ENCODE peak calls at places on chromosomes 11 and 22, in ten cellular contexts. F is right cardiac atrium; C is RWPE1; K is astrocyte of the cerebellum; Q is heart right ventricle; A is CD4-positive, CD25-positive, alpha-beta regulatory T cell; G is GM06990; L is stimulated activated CD4-positive, alpha-beta T cell treated with anti-CD3 and anti-CD28 coated beads, TNF-alpha, amount 100 ng/mL, for 4 hours; W is foreskin fibroblast; P is memory B cell. H is an unnamed sample.

GRCh38 chr11:20031155-20032001 is 128.9 kb downstream of the DBX1 start:
- DNase-seq in F (no peak), C (no peak), K (peak), Q (no peak), A (no peak), G (no peak), L (no peak), W (peak), P (no peak), H (peak)

GRCh38 chr22:44997060-44997459 is 12.7 kb downstream of the PHF21B start:
- DNase-seq in F (no peak), C (no peak), K (no peak), Q (no peak), A (no peak), G (no peak), L (no peak), W (no peak), P (no peak), H (no peak)

GRCh38 chr11:16678466-16679116 is 59.9 kb upstream of the C11orf58 start:
- DNase-seq in F (no peak), C (no peak), K (no peak), Q (no peak), A (no peak), G (no peak), L (no peak), W (no peak), P (no peak), H (no peak)

GRCh38 chr22:35334010-35334409 is 34.3 kb downstream of the TOM1 start:
- DNase-seq in F (peak), C (no peak), K (no peak), Q (no peak), A (no peak), G (peak), L (no peak), W (no peak), P (no peak), H (no peak)

GRCh38 chr11:20042025-20042639 is 118.1 kb downstream of the DBX1 start:
- DNase-seq in F (no peak), C (no peak), K (no peak), Q (no peak), A (no peak), G (no peak), L (no peak), W (no peak), P (no peak), H (no peak)

GRCh38 chr11:119671561-119672015 is 57.4 kb downstream of the NECTIN1 start:
- DNase-seq in F (peak), C (no peak), K (no peak), Q (peak), A (no peak), G (no peak), L (no peak), W (peak), P (no peak), H (no peak)

GRCh38 chr22:19181786-19182471 is 3.4 kb upstream of the SLC25A1 start:
- DNase-seq in F (no peak), C (no peak), K (no peak), Q (no peak), A (no peak), G (no peak), L (no peak), W (no peak), P (no peak), H (no peak)

GRCh38 chr11:120564573-120565301 is 53.2 kb downstream of the GRIK4 start:
- DNase-seq in F (peak), C (no peak), K (no peak), Q (peak), A (no peak), G (peak), L (no peak), W (peak), P (peak), H (peak)

GRCh38 chr11:114179234-114179941 is 116.8 kb upstream of the NNMT start:
- DNase-seq in F (peak), C (no peak), K (peak), Q (peak), A (no peak), G (no peak), L (no peak), W (peak), P (no peak), H (no peak)

GRCh38 chr22:38272373-38273134 is at the start of gene TMEM184B:
- DNase-seq in F (peak), C (peak), K (no peak), Q (peak), A (peak), G (peak), L (peak), W (peak), P (peak), H (peak)

GRCh38 chr11:3201677-3202181 is 16.9 kb downstream of the MRGPRG start:
- DNase-seq in F (no peak), C (no peak), K (no peak), Q (no peak), A (no peak), G (no peak), L (no peak), W (no peak), P (no peak), H (no peak)

H was measured in ACHN.